ENCODE peak calls at places on chromosomes 6 and 20, in six cellular contexts. One of them, this sample, is unnamed.

GRCh38 chr6:44630125-44631028 is 242.9 kb downstream of the CDC5L start:
- DNase-seq in neuronal stem cell: peak
- DNase-seq in H9: peak
- DNase-seq in H1: no peak
- DNase-seq in IMR-90: peak
- DNase-seq in trophoblast cell: peak
- DNase-seq in this sample: peak

GRCh38 chr6:163710552-163710951 is 296.0 kb downstream of the QKI start:
- DNase-seq in neuronal stem cell: no peak
- DNase-seq in H9: no peak
- DNase-seq in H1: no peak
- DNase-seq in IMR-90: no peak
- DNase-seq in trophoblast cell: no peak
- DNase-seq in this sample: no peak

GRCh38 chr20:62235001-62235776 is 3.1 kb upstream of the OSBPL2 start:
- DNase-seq in neuronal stem cell: no peak
- DNase-seq in H9: no peak
- DNase-seq in H1: no peak
- DNase-seq in IMR-90: no peak
- DNase-seq in trophoblast cell: no peak
- DNase-seq in this sample: no peak

GRCh38 chr20:44398303-44398702 is 42.8 kb downstream of the HNF4A start:
- DNase-seq in neuronal stem cell: no peak
- DNase-seq in H9: no peak
- DNase-seq in H1: no peak
- DNase-seq in IMR-90: peak
- DNase-seq in trophoblast cell: peak
- DNase-seq in this sample: no peak

GRCh38 chr6:109258129-109258528 is 124.1 kb downstream of the CD164 start:
- DNase-seq in neuronal stem cell: no peak
- DNase-seq in H9: no peak
- DNase-seq in H1: no peak
- DNase-seq in IMR-90: no peak
- DNase-seq in trophoblast cell: no peak
- DNase-seq in this sample: no peak

GRCh38 chr6:54264581-54265272 is 43.5 kb upstream of the TINAG start:
- DNase-seq in neuronal stem cell: no peak
- DNase-seq in H9: no peak
- DNase-seq in H1: no peak
- DNase-seq in IMR-90: peak
- DNase-seq in trophoblast cell: no peak
- DNase-seq in this sample: no peak

GRCh38 chr20:11919046-11919445 is 1.4 kb downstream of the BTBD3 start:
- DNase-seq in neuronal stem cell: no peak
- DNase-seq in H9: no peak
- DNase-seq in H1: no peak
- DNase-seq in IMR-90: peak
- DNase-seq in trophoblast cell: no peak
- DNase-seq in this sample: no peak

GRCh38 chr6:161486903-161487531 is 213.2 kb upstream of the AGPAT4 start:
- DNase-seq in neuronal stem cell: no peak
- DNase-seq in H9: no peak
- DNase-seq in H1: no peak
- DNase-seq in IMR-90: no peak
- DNase-seq in trophoblast cell: no peak
- DNase-seq in this sample: no peak

GRCh38 chr20:53050338-53050737 is 78.2 kb downstream of the TSHZ2 start:
- DNase-seq in neuronal stem cell: no peak
- DNase-seq in H9: no peak
- DNase-seq in H1: no peak
- DNase-seq in IMR-90: no peak
- DNase-seq in trophoblast cell: no peak
- DNase-seq in this sample: no peak

GRCh38 chr20:41078329-41078728 is 49.7 kb downstream of the TOP1 start:
- DNase-seq in neuronal stem cell: no peak
- DNase-seq in H9: no peak
- DNase-seq in H1: no peak
- DNase-seq in IMR-90: peak
- DNase-seq in trophoblast cell: peak
- DNase-seq in this sample: peak

GRCh38 chr6:43262000-43262779 is 18.9 kb downstream of the TTBK1 start:
- DNase-seq in neuronal stem cell: no peak
- DNase-seq in H9: no peak
- DNase-seq in H1: no peak
- DNase-seq in IMR-90: no peak
- DNase-seq in trophoblast cell: no peak
- DNase-seq in this sample: no peak

GRCh38 chr20:49215232-49215631 is 4.0 kb upstream of the DDX27 start:
- DNase-seq in neuronal stem cell: no peak
- DNase-seq in H9: no peak
- DNase-seq in H1: no peak
- DNase-seq in IMR-90: no peak
- DNase-seq in trophoblast cell: no peak
- DNase-seq in this sample: no peak

GRCh38 chr6:144646066-144646800 is 361.1 kb downstream of the UTRN start:
- DNase-seq in neuronal stem cell: no peak
- DNase-seq in H9: no peak
- DNase-seq in H1: no peak
- DNase-seq in IMR-90: peak
- DNase-seq in trophoblast cell: no peak
- DNase-seq in this sample: no peak

GRCh38 chr6:17998003-17998402 is 10.6 kb upstream of the KIF13A start:
- DNase-seq in neuronal stem cell: no peak
- DNase-seq in H9: no peak
- DNase-seq in H1: no peak
- DNase-seq in IMR-90: no peak
- DNase-seq in trophoblast cell: no peak
- DNase-seq in this sample: no peak

GRCh38 chr6:141048451-141048850 is 1084.3 kb upstream of the GJE1 start:
- DNase-seq in neuronal stem cell: no peak
- DNase-seq in H9: no peak
- DNase-seq in H1: no peak
- DNase-seq in IMR-90: no peak
- DNase-seq in trophoblast cell: no peak
- DNase-seq in this sample: no peak
- H2AFZ ChIP-seq in neuronal stem cell: no peak
- H2AFZ ChIP-seq in H9: no peak
- H2AFZ ChIP-seq in H1: no peak
- H2AFZ ChIP-seq in IMR-90: no peak
- H2AFZ ChIP-seq in trophoblast cell: no peak
- H2AFZ ChIP-seq in this sample: no peak

DNA sequence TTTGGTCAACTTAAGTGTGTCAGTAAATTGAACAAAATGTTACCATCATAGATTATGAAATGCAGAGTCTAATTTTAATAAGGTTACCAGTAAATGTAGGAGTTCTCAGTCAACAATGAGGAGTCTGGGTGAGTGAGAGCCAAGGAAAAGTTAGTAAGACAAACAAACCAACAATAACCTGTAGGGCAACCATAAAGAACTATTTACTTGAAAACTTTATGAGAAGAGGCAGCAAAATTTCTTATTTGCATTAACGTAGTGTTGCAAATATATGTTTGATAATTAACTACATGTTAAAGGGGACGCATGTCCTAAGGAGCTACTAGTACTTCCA is 131.1 kb upstream of the SOX4 start:
- DNase-seq in neuronal stem cell: no peak
- DNase-seq in H9: no peak
- DNase-seq in H1: no peak
- DNase-seq in IMR-90: no peak
- DNase-seq in trophoblast cell: no peak
- DNase-seq in this sample: no peak
- H3K14ac ChIP-seq in neuronal stem cell: no peak
- H3K14ac ChIP-seq in H9: no peak
- H3K14ac ChIP-seq in H1: no peak
- H3K14ac ChIP-seq in IMR-90: no peak
- H3K14ac ChIP-seq in trophoblast cell: no peak
- H3K14ac ChIP-seq in this sample: no peak

GRCh38 chr20:25081065-25081729 is 744 bp downstream of the VSX1 start:
- DNase-seq in neuronal stem cell: peak
- DNase-seq in H9: peak
- DNase-seq in H1: no peak
- DNase-seq in IMR-90: no peak
- DNase-seq in trophoblast cell: no peak
- DNase-seq in this sample: peak
- H2AFZ ChIP-seq in neuronal stem cell: peak
- H2AFZ ChIP-seq in H9: no peak
- H2AFZ ChIP-seq in H1: peak
- H2AFZ ChIP-seq in IMR-90: no peak
- H2AFZ ChIP-seq in trophoblast cell: no peak
- H2AFZ ChIP-seq in this sample: no peak

GRCh38 chr6:99152345-99152643 is 197.2 kb downstream of the FAXC start:
- DNase-seq in neuronal stem cell: no peak
- DNase-seq in H9: no peak
- DNase-seq in H1: no peak
- DNase-seq in IMR-90: no peak
- DNase-seq in trophoblast cell: no peak
- DNase-seq in this sample: no peak
- H3K14ac ChIP-seq in neuronal stem cell: no peak
- H3K14ac ChIP-seq in H9: no peak
- H3K14ac ChIP-seq in H1: no peak
- H3K14ac ChIP-seq in IMR-90: no peak
- H3K14ac ChIP-seq in trophoblast cell: no peak
- H3K14ac ChIP-seq in this sample: no peak

DNA sequence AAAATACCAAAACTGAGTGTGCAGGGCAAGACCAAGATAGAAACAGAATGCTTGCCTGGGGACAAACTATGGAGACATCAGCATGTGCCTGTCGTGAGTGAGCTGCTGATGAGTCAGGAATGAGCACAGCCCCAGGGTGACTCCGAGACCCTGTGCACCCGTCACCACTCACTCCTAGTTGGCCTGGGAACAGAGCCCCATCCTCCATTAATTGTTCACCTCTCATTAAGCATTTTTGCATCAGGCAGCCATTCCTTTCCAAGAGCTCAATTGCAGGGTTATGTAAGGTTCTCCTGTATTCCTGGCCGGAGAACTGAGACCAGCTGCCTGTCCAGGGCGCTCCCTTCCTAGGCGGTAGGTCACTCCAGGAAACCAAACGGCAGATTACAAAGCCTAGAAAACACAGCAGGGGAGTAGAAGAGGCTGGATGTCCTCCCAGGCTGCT is 532.8 kb upstream of the JARID2 start:
- DNase-seq in neuronal stem cell: no peak
- DNase-seq in H9: no peak
- DNase-seq in H1: no peak
- DNase-seq in IMR-90: peak
- DNase-seq in trophoblast cell: peak
- DNase-seq in this sample: peak
- H2AFZ ChIP-seq in neuronal stem cell: no peak
- H2AFZ ChIP-seq in H9: no peak
- H2AFZ ChIP-seq in H1: no peak
- H2AFZ ChIP-seq in IMR-90: peak
- H2AFZ ChIP-seq in trophoblast cell: no peak
- H2AFZ ChIP-seq in this sample: no peak

DNA sequence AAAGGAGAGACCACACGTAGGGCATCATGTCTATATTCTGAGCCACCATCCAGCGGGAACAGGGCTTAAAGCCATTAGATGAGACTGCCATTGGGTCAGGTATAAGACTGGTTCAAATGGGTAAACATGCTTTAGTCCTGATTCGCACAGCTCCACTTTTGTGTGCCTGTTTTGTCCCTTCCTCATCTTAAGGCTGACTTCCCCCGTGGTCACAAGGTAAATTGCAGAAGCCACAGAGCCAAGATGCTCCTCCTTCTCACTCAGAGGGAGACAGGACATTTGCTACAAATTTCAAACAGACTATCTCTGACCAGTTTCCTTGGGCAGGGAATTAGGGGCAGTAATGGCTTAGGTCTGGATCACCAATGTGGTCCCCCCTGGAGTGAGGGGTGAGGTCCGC is 11.4 kb upstream of the IFNGR1 start:
- DNase-seq in neuronal stem cell: no peak
- DNase-seq in H9: no peak
- DNase-seq in H1: no peak
- DNase-seq in IMR-90: no peak
- DNase-seq in trophoblast cell: no peak
- DNase-seq in this sample: no peak
- H3K14ac ChIP-seq in neuronal stem cell: no peak
- H3K14ac ChIP-seq in H9: no peak
- H3K14ac ChIP-seq in H1: no peak
- H3K14ac ChIP-seq in IMR-90: no peak
- H3K14ac ChIP-seq in trophoblast cell: no peak
- H3K14ac ChIP-seq in this sample: no peak

GRCh38 chr6:105363100-105363754 is 39.7 kb downstream of the PREP start:
- DNase-seq in neuronal stem cell: no peak
- DNase-seq in H9: no peak
- DNase-seq in H1: no peak
- DNase-seq in IMR-90: peak
- DNase-seq in trophoblast cell: no peak
- DNase-seq in this sample: peak

GRCh38 chr6:105369145-105369544 is 33.7 kb downstream of the PREP start:
- DNase-seq in neuronal stem cell: no peak
- DNase-seq in H9: no peak
- DNase-seq in H1: no peak
- DNase-seq in IMR-90: no peak
- DNase-seq in trophoblast cell: no peak
- DNase-seq in this sample: no peak

GRCh38 chr6:105359419-105360366 is 43.2 kb downstream of the PREP start:
- DNase-seq in neuronal stem cell: no peak
- DNase-seq in H9: no peak
- DNase-seq in H1: no peak
- DNase-seq in IMR-90: peak
- DNase-seq in trophoblast cell: peak
- DNase-seq in this sample: peak

DNA sequence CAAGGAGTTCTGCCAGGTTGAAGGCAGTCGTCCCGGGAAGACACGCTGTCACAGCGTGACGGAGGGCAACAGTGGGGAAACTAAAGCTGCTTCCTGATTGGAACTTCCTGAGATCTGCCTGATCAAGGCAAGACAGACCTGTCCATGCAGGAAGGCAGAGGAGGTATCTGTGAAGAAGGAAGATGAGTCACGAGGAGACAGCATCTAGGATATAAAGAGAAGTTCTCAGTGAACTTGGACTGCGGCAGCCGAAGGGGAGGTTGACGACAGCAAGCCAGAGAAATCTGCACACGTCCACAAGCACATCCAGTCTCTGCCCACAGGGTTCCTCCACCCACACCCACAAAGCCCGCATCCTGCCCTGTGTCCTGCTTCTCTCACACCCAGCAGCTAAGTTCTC is 38.6 kb downstream of the PREP start:
- DNase-seq in neuronal stem cell: no peak
- DNase-seq in H9: no peak
- DNase-seq in H1: no peak
- DNase-seq in IMR-90: no peak
- DNase-seq in trophoblast cell: peak
- DNase-seq in this sample: no peak
- H2AFZ ChIP-seq in neuronal stem cell: no peak
- H2AFZ ChIP-seq in H9: no peak
- H2AFZ ChIP-seq in H1: no peak
- H2AFZ ChIP-seq in IMR-90: no peak
- H2AFZ ChIP-seq in trophoblast cell: no peak
- H2AFZ ChIP-seq in this sample: no peak